ENCODE peak calls at places on chromosome 6, in eight cellular contexts. One of them, this sample, is unnamed.

GRCh38 chr6:37365791-37366190 is 12.0 kb downstream of the RNF8 start:
- DNase-seq in suprapubic skin: no peak
- DNase-seq in AG09309: no peak
- DNase-seq in HepG2: peak; percentile 42
- DNase-seq in fibroblast of pulmonary artery: peak; percentile 71
- DNase-seq in A673: peak; percentile 40
- DNase-seq in ovary: no peak
- DNase-seq in foreskin fibroblast: peak; percentile 49
- DNase-seq in this sample: peak; percentile 6

GRCh38 chr6:105263685-105264298 is 84.0 kb upstream of the POPDC3 start:
- DNase-seq in suprapubic skin: no peak
- DNase-seq in AG09309: no peak
- DNase-seq in HepG2: no peak
- DNase-seq in fibroblast of pulmonary artery: no peak
- DNase-seq in A673: no peak
- DNase-seq in ovary: no peak
- DNase-seq in foreskin fibroblast: no peak
- DNase-seq in this sample: no peak

GRCh38 chr6:28737750-28738395 is 185.9 kb downstream of the TRIM27 start:
- DNase-seq in suprapubic skin: no peak
- DNase-seq in AG09309: no peak
- DNase-seq in HepG2: no peak
- DNase-seq in fibroblast of pulmonary artery: no peak
- DNase-seq in A673: peak; percentile 50
- DNase-seq in ovary: no peak
- DNase-seq in foreskin fibroblast: no peak
- DNase-seq in this sample: no peak

GRCh38 chr6:13743736-13744127 is 32.1 kb upstream of the RANBP9 start:
- DNase-seq in suprapubic skin: no peak
- DNase-seq in AG09309: no peak
- DNase-seq in HepG2: no peak
- DNase-seq in fibroblast of pulmonary artery: no peak
- DNase-seq in A673: no peak
- DNase-seq in ovary: no peak
- DNase-seq in foreskin fibroblast: no peak
- DNase-seq in this sample: no peak

GRCh38 chr6:4670295-4670694 is 105.9 kb upstream of the CDYL start:
- DNase-seq in suprapubic skin: no peak
- DNase-seq in AG09309: no peak
- DNase-seq in HepG2: no peak
- DNase-seq in fibroblast of pulmonary artery: no peak
- DNase-seq in A673: no peak
- DNase-seq in ovary: no peak
- DNase-seq in foreskin fibroblast: no peak
- DNase-seq in this sample: no peak

GRCh38 chr6:1109134-1109533 is 202.8 kb upstream of the FOXQ1 start:
- DNase-seq in suprapubic skin: no peak
- DNase-seq in AG09309: no peak
- DNase-seq in HepG2: no peak
- DNase-seq in fibroblast of pulmonary artery: no peak
- DNase-seq in A673: no peak
- DNase-seq in ovary: no peak
- DNase-seq in foreskin fibroblast: no peak
- DNase-seq in this sample: no peak

GRCh38 chr6:146961831-146962230 is 242.4 kb upstream of the STXBP5 start:
- DNase-seq in suprapubic skin: no peak
- DNase-seq in AG09309: no peak
- DNase-seq in HepG2: no peak
- DNase-seq in fibroblast of pulmonary artery: no peak
- DNase-seq in A673: no peak
- DNase-seq in ovary: no peak
- DNase-seq in foreskin fibroblast: no peak
- DNase-seq in this sample: no peak

GRCh38 chr6:72286911-72287311 is 335.0 kb upstream of the KCNQ5 start:
- DNase-seq in suprapubic skin: no peak
- DNase-seq in AG09309: no peak
- DNase-seq in HepG2: no peak
- DNase-seq in fibroblast of pulmonary artery: peak; percentile 72
- DNase-seq in A673: peak; percentile 35
- DNase-seq in ovary: no peak
- DNase-seq in foreskin fibroblast: peak; percentile 56
- DNase-seq in this sample: no peak

GRCh38 chr6:30494275-30494990 is 5.1 kb downstream of the HLA-E start:
- DNase-seq in suprapubic skin: no peak
- DNase-seq in AG09309: no peak
- DNase-seq in HepG2: no peak
- DNase-seq in fibroblast of pulmonary artery: no peak
- DNase-seq in A673: no peak
- DNase-seq in ovary: no peak
- DNase-seq in foreskin fibroblast: no peak
- DNase-seq in this sample: no peak

GRCh38 chr6:163460307-163460782 is 45.8 kb downstream of the QKI start:
- DNase-seq in suprapubic skin: no peak
- DNase-seq in AG09309: no peak
- DNase-seq in HepG2: no peak
- DNase-seq in fibroblast of pulmonary artery: peak; percentile 39
- DNase-seq in A673: no peak
- DNase-seq in ovary: no peak
- DNase-seq in foreskin fibroblast: no peak
- DNase-seq in this sample: peak; percentile 54

GRCh38 chr6:1494671-1495070 is 105.3 kb downstream of the FOXF2 start:
- DNase-seq in suprapubic skin: no peak
- DNase-seq in AG09309: no peak
- DNase-seq in HepG2: no peak
- DNase-seq in fibroblast of pulmonary artery: no peak
- DNase-seq in A673: no peak
- DNase-seq in ovary: no peak
- DNase-seq in foreskin fibroblast: no peak
- DNase-seq in this sample: no peak

GRCh38 chr6:32415521-32416019 is 8.6 kb upstream of the BTNL2 start:
- DNase-seq in suprapubic skin: peak; percentile 84
- DNase-seq in AG09309: peak; percentile 24
- DNase-seq in HepG2: peak; percentile 61
- DNase-seq in fibroblast of pulmonary artery: peak; percentile 81
- DNase-seq in A673: peak; percentile 86
- DNase-seq in ovary: peak; percentile 73
- DNase-seq in foreskin fibroblast: peak; percentile 83
- DNase-seq in this sample: peak; percentile 79

GRCh38 chr6:84554069-84554468 is 210.3 kb downstream of the TBX18 start:
- DNase-seq in suprapubic skin: no peak
- DNase-seq in AG09309: peak; percentile 24
- DNase-seq in HepG2: no peak
- DNase-seq in fibroblast of pulmonary artery: peak; percentile 86
- DNase-seq in A673: no peak
- DNase-seq in ovary: no peak
- DNase-seq in foreskin fibroblast: peak; percentile 81
- DNase-seq in this sample: no peak

GRCh38 chr6:28525496-28526039 is at the start of gene GPX5:
- DNase-seq in suprapubic skin: no peak
- DNase-seq in AG09309: no peak
- DNase-seq in HepG2: no peak
- DNase-seq in fibroblast of pulmonary artery: no peak
- DNase-seq in A673: no peak
- DNase-seq in ovary: no peak
- DNase-seq in foreskin fibroblast: no peak
- DNase-seq in this sample: no peak

GRCh38 chr6:69663215-69663614 is 133.6 kb downstream of the LMBRD1 start:
- DNase-seq in suprapubic skin: no peak
- DNase-seq in AG09309: no peak
- DNase-seq in HepG2: no peak
- DNase-seq in fibroblast of pulmonary artery: no peak
- DNase-seq in A673: no peak
- DNase-seq in ovary: no peak
- DNase-seq in foreskin fibroblast: no peak
- DNase-seq in this sample: no peak

GRCh38 chr6:65989676-65990075 is 282.6 kb upstream of the EYS start:
- DNase-seq in suprapubic skin: no peak
- DNase-seq in AG09309: no peak
- DNase-seq in HepG2: no peak
- DNase-seq in fibroblast of pulmonary artery: no peak
- DNase-seq in A673: no peak
- DNase-seq in ovary: no peak
- DNase-seq in foreskin fibroblast: no peak
- DNase-seq in this sample: no peak

GRCh38 chr6:158026054-158026900 is 44.6 kb downstream of the SYNJ2 start:
- DNase-seq in suprapubic skin: peak; percentile 94
- DNase-seq in AG09309: peak; percentile 88
- DNase-seq in HepG2: peak; percentile 83
- DNase-seq in fibroblast of pulmonary artery: peak; percentile 99
- DNase-seq in A673: peak; percentile 96
- DNase-seq in ovary: peak; percentile 85
- DNase-seq in foreskin fibroblast: peak; percentile 94
- DNase-seq in this sample: peak; percentile 67

GRCh38 chr6:23003671-23004598 is 434.6 kb downstream of the HDGFL1 start:
- DNase-seq in suprapubic skin: peak; percentile 73
- DNase-seq in AG09309: peak; percentile 75
- DNase-seq in HepG2: no peak
- DNase-seq in fibroblast of pulmonary artery: peak; percentile 70
- DNase-seq in A673: peak; percentile 10
- DNase-seq in ovary: no peak
- DNase-seq in foreskin fibroblast: peak; percentile 95
- DNase-seq in this sample: no peak
- H3K4me3 ChIP-seq in suprapubic skin: peak overlapping the region; percentile 13
- H3K4me3 ChIP-seq in AG09309: no peak overlapping the region
- H3K4me3 ChIP-seq in HepG2: no peak overlapping the region
- H3K4me3 ChIP-seq in fibroblast of pulmonary artery: no peak overlapping the region
- H3K4me3 ChIP-seq in A673: no peak overlapping the region
- H3K4me3 ChIP-seq in ovary: no peak overlapping the region
- H3K4me3 ChIP-seq in foreskin fibroblast: peak overlapping the region; percentile 37
- H3K4me3 ChIP-seq in this sample: no peak overlapping the region

DNA sequence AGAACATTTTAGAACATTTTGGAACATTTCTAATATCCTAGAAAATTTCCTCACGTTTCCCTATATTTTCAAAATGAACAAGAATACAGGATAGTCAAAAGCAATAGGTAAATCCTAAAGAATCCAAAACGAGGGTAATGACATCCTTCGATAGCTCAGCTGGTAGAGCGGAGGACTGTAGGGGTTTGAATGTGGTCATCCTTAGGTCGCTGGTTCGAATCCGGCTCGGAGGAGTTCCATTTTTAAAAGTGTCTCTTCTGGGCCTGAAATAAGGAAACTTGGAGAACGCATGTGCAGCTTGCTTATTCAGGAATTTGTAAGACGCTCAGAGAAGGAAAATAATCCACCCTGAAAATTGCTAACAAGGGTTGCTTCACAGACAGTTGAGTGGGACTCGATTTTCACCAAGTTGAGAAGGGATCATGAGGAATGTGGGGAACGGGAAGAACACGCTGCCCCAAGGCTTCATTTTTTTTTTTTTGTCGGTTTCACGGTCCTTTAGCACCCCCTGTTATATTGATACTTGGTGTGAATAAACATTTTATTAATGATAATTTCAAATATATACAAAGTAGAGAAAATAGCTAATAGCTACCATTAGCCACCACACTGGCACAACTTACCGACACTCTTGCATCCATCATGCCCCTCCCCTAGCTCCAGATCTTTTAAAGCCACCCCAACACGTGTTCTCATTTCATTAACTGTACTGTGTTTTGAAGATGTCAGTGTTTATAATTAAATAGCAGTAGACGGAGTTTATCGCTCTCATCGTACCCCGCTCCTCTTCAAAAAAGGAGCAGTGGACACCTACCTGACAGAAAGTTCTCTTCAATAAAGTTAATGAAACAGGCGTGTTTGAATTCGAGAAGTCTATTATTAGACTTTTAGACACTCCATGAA is 1.8 kb upstream of the ABT1 start:
- DNase-seq in suprapubic skin: no peak
- DNase-seq in AG09309: peak; percentile 21
- DNase-seq in HepG2: peak; percentile 58
- DNase-seq in fibroblast of pulmonary artery: peak; percentile 60
- DNase-seq in A673: peak; percentile 78
- DNase-seq in ovary: peak; percentile 57
- DNase-seq in foreskin fibroblast: peak; percentile 88
- DNase-seq in this sample: no peak
- H3K4me3 ChIP-seq in suprapubic skin: peak overlapping the region; percentile 93
- H3K4me3 ChIP-seq in AG09309: peak overlapping the region; percentile 99
- H3K4me3 ChIP-seq in HepG2: peak overlapping the region; percentile 71
- H3K4me3 ChIP-seq in fibroblast of pulmonary artery: no peak overlapping the region
- H3K4me3 ChIP-seq in A673: peak overlapping the region; percentile 90
- H3K4me3 ChIP-seq in ovary: peak overlapping the region; percentile 89
- H3K4me3 ChIP-seq in foreskin fibroblast: peak overlapping the region; percentile 98
- H3K4me3 ChIP-seq in this sample: no peak overlapping the region

DNA sequence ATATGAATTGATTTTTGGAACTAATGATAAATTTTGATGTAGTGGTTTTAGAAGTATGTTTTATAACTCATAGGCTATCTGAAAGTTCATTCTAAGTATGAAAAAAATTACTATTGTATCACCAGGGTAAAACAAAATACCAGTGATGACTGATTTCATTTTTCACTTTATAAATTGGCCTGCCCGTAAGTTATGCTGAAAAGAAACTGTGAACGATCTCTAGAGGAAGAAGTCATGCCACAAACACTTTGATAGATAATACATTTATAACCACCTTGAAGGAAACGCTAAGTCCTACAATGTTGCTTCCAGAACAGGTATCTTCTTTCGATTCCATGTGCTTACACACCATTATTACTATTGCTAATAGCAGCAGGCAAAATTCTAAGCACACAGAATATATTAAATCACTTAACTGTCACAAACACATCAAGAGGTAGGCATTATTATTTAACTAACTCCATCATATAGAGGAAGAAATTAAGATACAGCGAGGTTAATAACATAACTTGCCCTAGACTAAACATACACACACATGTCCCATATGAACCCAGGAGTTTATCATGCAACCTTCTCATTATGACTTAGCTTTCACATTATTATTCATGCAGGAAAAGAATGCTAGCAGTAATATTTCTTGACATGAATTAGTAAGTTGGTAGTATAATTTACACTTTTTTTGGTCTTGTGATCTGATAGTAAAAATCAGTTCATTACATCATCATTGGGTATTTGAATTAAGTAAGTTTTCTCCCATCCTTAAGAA is 44.7 kb downstream of the RGS17 start:
- DNase-seq in suprapubic skin: no peak
- DNase-seq in AG09309: no peak
- DNase-seq in HepG2: no peak
- DNase-seq in fibroblast of pulmonary artery: no peak
- DNase-seq in A673: no peak
- DNase-seq in ovary: no peak
- DNase-seq in foreskin fibroblast: no peak
- DNase-seq in this sample: no peak
- H3K4me3 ChIP-seq in suprapubic skin: no peak overlapping the region
- H3K4me3 ChIP-seq in AG09309: no peak overlapping the region
- H3K4me3 ChIP-seq in HepG2: no peak overlapping the region
- H3K4me3 ChIP-seq in fibroblast of pulmonary artery: no peak overlapping the region
- H3K4me3 ChIP-seq in A673: no peak overlapping the region
- H3K4me3 ChIP-seq in ovary: no peak overlapping the region
- H3K4me3 ChIP-seq in foreskin fibroblast: no peak overlapping the region
- H3K4me3 ChIP-seq in this sample: no peak overlapping the region

DNA sequence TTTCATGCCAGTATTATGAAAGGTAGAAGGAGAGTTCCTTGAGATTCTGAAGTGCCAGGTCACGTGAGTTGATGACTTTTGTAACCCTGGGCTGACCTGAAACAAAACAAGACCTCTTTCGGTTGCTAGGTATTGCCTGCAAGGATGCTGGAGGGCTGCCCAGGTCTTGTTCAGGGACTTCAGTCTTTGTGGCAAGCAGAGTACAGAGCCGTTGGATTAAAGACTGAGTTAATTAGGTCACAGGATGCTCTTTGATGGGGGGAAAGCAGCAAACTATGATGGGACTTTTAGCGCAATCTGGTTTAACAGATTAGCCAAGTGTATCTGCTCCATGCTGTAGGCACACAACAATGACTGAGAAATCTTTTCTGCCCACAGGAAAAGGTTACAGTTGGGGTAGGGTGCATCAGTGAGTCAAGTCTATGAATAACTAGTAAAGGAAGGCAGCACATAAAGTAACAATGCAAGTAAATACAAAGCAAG is 12.8 kb upstream of the ELOVL5 start:
- DNase-seq in suprapubic skin: no peak
- DNase-seq in AG09309: no peak
- DNase-seq in HepG2: no peak
- DNase-seq in fibroblast of pulmonary artery: no peak
- DNase-seq in A673: no peak
- DNase-seq in ovary: no peak
- DNase-seq in foreskin fibroblast: peak; percentile 83
- DNase-seq in this sample: peak; percentile 27
- H3K4me3 ChIP-seq in suprapubic skin: no peak overlapping the region
- H3K4me3 ChIP-seq in AG09309: no peak overlapping the region
- H3K4me3 ChIP-seq in HepG2: no peak overlapping the region
- H3K4me3 ChIP-seq in fibroblast of pulmonary artery: no peak overlapping the region
- H3K4me3 ChIP-seq in A673: no peak overlapping the region
- H3K4me3 ChIP-seq in ovary: no peak overlapping the region
- H3K4me3 ChIP-seq in foreskin fibroblast: no peak overlapping the region
- H3K4me3 ChIP-seq in this sample: no peak overlapping the region

This sample was measured in small intestine.